ENCODE peak calls at places on chromosomes 4 and X, in eight cellular contexts. One of them, this sample, is unnamed.

GRCh38 chrX:147550217-147550616 is 361.5 kb upstream of the FMR1 start:
- DNase-seq in endothelial cell of umbilical vein: no peak
- DNase-seq in HCT116: no peak
- DNase-seq in H9: peak
- DNase-seq in IMR-90: no peak
- DNase-seq in fibroblast of lung: no peak
- DNase-seq in Karpas-422: peak
- DNase-seq in PC-3: peak
- DNase-seq in this sample: peak

GRCh38 chr4:113122066-113122465 is 72.6 kb downstream of the ANK2 start:
- DNase-seq in endothelial cell of umbilical vein: no peak
- DNase-seq in HCT116: no peak
- DNase-seq in H9: no peak
- DNase-seq in IMR-90: no peak
- DNase-seq in fibroblast of lung: no peak
- DNase-seq in Karpas-422: no peak
- DNase-seq in PC-3: no peak
- DNase-seq in this sample: no peak

GRCh38 chrX:133645251-133645650 is 230.0 kb upstream of the GPC4 start:
- DNase-seq in endothelial cell of umbilical vein: no peak
- DNase-seq in HCT116: no peak
- DNase-seq in H9: no peak
- DNase-seq in IMR-90: peak
- DNase-seq in fibroblast of lung: peak
- DNase-seq in Karpas-422: no peak
- DNase-seq in PC-3: no peak
- DNase-seq in this sample: no peak

GRCh38 chr4:20078644-20079043 is 173.1 kb upstream of the SLIT2 start:
- DNase-seq in endothelial cell of umbilical vein: no peak
- DNase-seq in HCT116: no peak
- DNase-seq in H9: no peak
- DNase-seq in IMR-90: no peak
- DNase-seq in fibroblast of lung: no peak
- DNase-seq in Karpas-422: no peak
- DNase-seq in PC-3: no peak
- DNase-seq in this sample: no peak

GRCh38 chr4:158811704-158812103 is 42.9 kb downstream of the FNIP2 start:
- DNase-seq in endothelial cell of umbilical vein: no peak
- DNase-seq in HCT116: no peak
- DNase-seq in H9: no peak
- DNase-seq in IMR-90: no peak
- DNase-seq in fibroblast of lung: no peak
- DNase-seq in Karpas-422: peak
- DNase-seq in PC-3: peak
- DNase-seq in this sample: peak

GRCh38 chr4:13700196-13701140 is 72.9 kb upstream of the BOD1L1 start:
- DNase-seq in endothelial cell of umbilical vein: no peak
- DNase-seq in HCT116: no peak
- DNase-seq in H9: no peak
- DNase-seq in IMR-90: peak
- DNase-seq in fibroblast of lung: peak
- DNase-seq in Karpas-422: no peak
- DNase-seq in PC-3: peak
- DNase-seq in this sample: no peak

GRCh38 chr4:78033859-78034258 is 23.3 kb upstream of the FRAS1 start:
- DNase-seq in endothelial cell of umbilical vein: no peak
- DNase-seq in HCT116: no peak
- DNase-seq in H9: no peak
- DNase-seq in IMR-90: no peak
- DNase-seq in fibroblast of lung: peak
- DNase-seq in Karpas-422: no peak
- DNase-seq in PC-3: no peak
- DNase-seq in this sample: no peak

GRCh38 chr4:96228463-96228862 is 388.6 kb downstream of the PDHA2 start:
- DNase-seq in endothelial cell of umbilical vein: no peak
- DNase-seq in HCT116: no peak
- DNase-seq in H9: no peak
- DNase-seq in IMR-90: no peak
- DNase-seq in fibroblast of lung: no peak
- DNase-seq in Karpas-422: no peak
- DNase-seq in PC-3: no peak
- DNase-seq in this sample: no peak

GRCh38 chr4:55409468-55410171 is 13.9 kb downstream of the TMEM165 start:
- DNase-seq in endothelial cell of umbilical vein: no peak
- DNase-seq in HCT116: no peak
- DNase-seq in H9: peak
- DNase-seq in IMR-90: peak
- DNase-seq in fibroblast of lung: no peak
- DNase-seq in Karpas-422: peak
- DNase-seq in PC-3: no peak
- DNase-seq in this sample: no peak

GRCh38 chrX:19602866-19603620 is 87.7 kb upstream of the MAP3K15 start:
- DNase-seq in endothelial cell of umbilical vein: no peak
- DNase-seq in HCT116: peak
- DNase-seq in H9: no peak
- DNase-seq in IMR-90: peak
- DNase-seq in fibroblast of lung: peak
- DNase-seq in Karpas-422: no peak
- DNase-seq in PC-3: peak
- DNase-seq in this sample: no peak

GRCh38 chrX:41982966-41983365 is 59.6 kb upstream of the CASK start:
- DNase-seq in endothelial cell of umbilical vein: no peak
- DNase-seq in HCT116: no peak
- DNase-seq in H9: no peak
- DNase-seq in IMR-90: no peak
- DNase-seq in fibroblast of lung: no peak
- DNase-seq in Karpas-422: no peak
- DNase-seq in PC-3: no peak
- DNase-seq in this sample: no peak

GRCh38 chr4:76716020-76716419 is 181.9 kb downstream of the SOWAHB start:
- DNase-seq in endothelial cell of umbilical vein: no peak
- DNase-seq in HCT116: no peak
- DNase-seq in H9: no peak
- DNase-seq in IMR-90: no peak
- DNase-seq in fibroblast of lung: no peak
- DNase-seq in Karpas-422: no peak
- DNase-seq in PC-3: no peak
- DNase-seq in this sample: no peak

GRCh38 chr4:146916479-146917076 is 29.1 kb downstream of the TTC29 start:
- DNase-seq in endothelial cell of umbilical vein: peak
- DNase-seq in HCT116: peak
- DNase-seq in H9: no peak
- DNase-seq in IMR-90: peak
- DNase-seq in fibroblast of lung: peak
- DNase-seq in Karpas-422: peak
- DNase-seq in PC-3: peak
- DNase-seq in this sample: no peak

GRCh38 chr4:85166318-85166717 is 199.8 kb upstream of the WDFY3 start:
- DNase-seq in endothelial cell of umbilical vein: no peak
- DNase-seq in HCT116: no peak
- DNase-seq in H9: no peak
- DNase-seq in IMR-90: no peak
- DNase-seq in fibroblast of lung: no peak
- DNase-seq in Karpas-422: no peak
- DNase-seq in PC-3: peak
- DNase-seq in this sample: no peak

GRCh38 chr4:78059524-78059889 is 2.4 kb downstream of the FRAS1 start:
- DNase-seq in endothelial cell of umbilical vein: peak
- DNase-seq in HCT116: peak
- DNase-seq in H9: peak
- DNase-seq in IMR-90: peak
- DNase-seq in fibroblast of lung: peak
- DNase-seq in Karpas-422: no peak
- DNase-seq in PC-3: peak
- DNase-seq in this sample: peak

GRCh38 chrX:124280294-124280902 is 52.1 kb upstream of the TEX13D start:
- DNase-seq in endothelial cell of umbilical vein: no peak
- DNase-seq in HCT116: no peak
- DNase-seq in H9: no peak
- DNase-seq in IMR-90: no peak
- DNase-seq in fibroblast of lung: peak
- DNase-seq in Karpas-422: no peak
- DNase-seq in PC-3: no peak
- DNase-seq in this sample: no peak

GRCh38 chrX:65681810-65682209 is 14.4 kb downstream of the MSN start:
- DNase-seq in endothelial cell of umbilical vein: no peak
- DNase-seq in HCT116: no peak
- DNase-seq in H9: no peak
- DNase-seq in IMR-90: no peak
- DNase-seq in fibroblast of lung: no peak
- DNase-seq in Karpas-422: no peak
- DNase-seq in PC-3: no peak
- DNase-seq in this sample: no peak

GRCh38 chr4:185809517-185810071 is 2.4 kb downstream of the SORBS2 start:
- DNase-seq in endothelial cell of umbilical vein: no peak
- DNase-seq in HCT116: no peak
- DNase-seq in H9: no peak
- DNase-seq in IMR-90: no peak
- DNase-seq in fibroblast of lung: no peak
- DNase-seq in Karpas-422: no peak
- DNase-seq in PC-3: no peak
- DNase-seq in this sample: no peak

GRCh38 chr4:4446434-4446833 is 59.5 kb downstream of the NSG1 start:
- DNase-seq in endothelial cell of umbilical vein: no peak
- DNase-seq in HCT116: no peak
- DNase-seq in H9: no peak
- DNase-seq in IMR-90: peak
- DNase-seq in fibroblast of lung: peak
- DNase-seq in Karpas-422: no peak
- DNase-seq in PC-3: no peak
- DNase-seq in this sample: no peak

GRCh38 chr4:101970555-101970954 is 180.0 kb downstream of the BANK1 start:
- DNase-seq in endothelial cell of umbilical vein: no peak
- DNase-seq in HCT116: no peak
- DNase-seq in H9: no peak
- DNase-seq in IMR-90: no peak
- DNase-seq in fibroblast of lung: no peak
- DNase-seq in Karpas-422: no peak
- DNase-seq in PC-3: no peak
- DNase-seq in this sample: no peak

GRCh38 chr4:184408021-184408710 is 66.2 kb downstream of the IRF2 start:
- DNase-seq in endothelial cell of umbilical vein: peak
- DNase-seq in HCT116: no peak
- DNase-seq in H9: no peak
- DNase-seq in IMR-90: peak
- DNase-seq in fibroblast of lung: peak
- DNase-seq in Karpas-422: no peak
- DNase-seq in PC-3: peak
- DNase-seq in this sample: no peak

GRCh38 chrX:55451990-55452824 is at the start of gene MAGEH1:
- DNase-seq in endothelial cell of umbilical vein: peak
- DNase-seq in HCT116: no peak
- DNase-seq in H9: peak
- DNase-seq in IMR-90: peak
- DNase-seq in fibroblast of lung: peak
- DNase-seq in Karpas-422: peak
- DNase-seq in PC-3: peak
- DNase-seq in this sample: peak

GRCh38 chr4:72376901-72377300 is 192.1 kb downstream of the ADAMTS3 start:
- DNase-seq in endothelial cell of umbilical vein: no peak
- DNase-seq in HCT116: no peak
- DNase-seq in H9: no peak
- DNase-seq in IMR-90: no peak
- DNase-seq in fibroblast of lung: no peak
- DNase-seq in Karpas-422: no peak
- DNase-seq in PC-3: no peak
- DNase-seq in this sample: no peak
- H3K9ac ChIP-seq in endothelial cell of umbilical vein: no peak
- H3K9ac ChIP-seq in HCT116: no peak
- H3K9ac ChIP-seq in H9: no peak
- H3K9ac ChIP-seq in IMR-90: no peak
- H3K9ac ChIP-seq in fibroblast of lung: no peak
- H3K9ac ChIP-seq in Karpas-422: no peak
- H3K9ac ChIP-seq in PC-3: no peak
- H3K9ac ChIP-seq in this sample: no peak

DNA sequence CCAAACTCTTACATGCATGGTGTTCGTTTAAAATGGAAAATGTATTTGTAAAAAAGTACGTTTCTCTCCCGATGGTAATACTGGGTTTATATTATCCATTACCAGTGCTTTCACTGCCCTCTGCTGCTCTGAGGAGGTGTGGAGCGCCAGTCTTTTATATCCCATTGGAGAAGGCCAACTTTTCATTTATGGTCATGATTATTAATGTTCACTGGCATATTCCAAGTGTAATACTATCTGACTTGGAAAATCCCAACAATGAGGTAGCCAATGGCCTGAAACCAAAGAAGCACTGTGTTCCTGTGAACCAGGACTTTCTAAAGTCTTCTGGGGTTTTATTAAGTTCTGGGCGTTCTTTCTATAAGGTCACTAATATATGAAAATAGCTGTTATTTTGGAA is 80.7 kb downstream of the SYNPO2 start:
- DNase-seq in endothelial cell of umbilical vein: peak
- DNase-seq in HCT116: peak
- DNase-seq in H9: no peak
- DNase-seq in IMR-90: peak
- DNase-seq in fibroblast of lung: peak
- DNase-seq in Karpas-422: peak
- DNase-seq in PC-3: peak
- DNase-seq in this sample: no peak
- H3K27ac ChIP-seq in endothelial cell of umbilical vein: no peak
- H3K27ac ChIP-seq in HCT116: no peak
- H3K27ac ChIP-seq in H9: no peak
- H3K27ac ChIP-seq in IMR-90: no peak
- H3K27ac ChIP-seq in fibroblast of lung: no peak
- H3K27ac ChIP-seq in Karpas-422: no peak
- H3K27ac ChIP-seq in PC-3: no peak
- H3K27ac ChIP-seq in this sample: no peak

GRCh38 chr4:2837110-2837903 is 6.3 kb upstream of the ADD1 start:
- DNase-seq in endothelial cell of umbilical vein: no peak
- DNase-seq in HCT116: no peak
- DNase-seq in H9: peak
- DNase-seq in IMR-90: no peak
- DNase-seq in fibroblast of lung: no peak
- DNase-seq in Karpas-422: no peak
- DNase-seq in PC-3: no peak
- DNase-seq in this sample: no peak
- H3K9ac ChIP-seq in endothelial cell of umbilical vein: peak
- H3K9ac ChIP-seq in HCT116: no peak
- H3K9ac ChIP-seq in H9: no peak
- H3K9ac ChIP-seq in IMR-90: no peak
- H3K9ac ChIP-seq in fibroblast of lung: no peak
- H3K9ac ChIP-seq in Karpas-422: peak
- H3K9ac ChIP-seq in PC-3: no peak
- H3K9ac ChIP-seq in this sample: peak

GRCh38 chr4:105192474-105192873 is 45.8 kb downstream of the TET2 start:
- DNase-seq in endothelial cell of umbilical vein: no peak
- DNase-seq in HCT116: no peak
- DNase-seq in H9: no peak
- DNase-seq in IMR-90: no peak
- DNase-seq in fibroblast of lung: no peak
- DNase-seq in Karpas-422: no peak
- DNase-seq in PC-3: peak
- DNase-seq in this sample: no peak
- H3K27ac ChIP-seq in endothelial cell of umbilical vein: no peak
- H3K27ac ChIP-seq in HCT116: no peak
- H3K27ac ChIP-seq in H9: no peak
- H3K27ac ChIP-seq in IMR-90: no peak
- H3K27ac ChIP-seq in fibroblast of lung: no peak
- H3K27ac ChIP-seq in Karpas-422: no peak
- H3K27ac ChIP-seq in PC-3: no peak
- H3K27ac ChIP-seq in this sample: peak

GRCh38 chr4:52991452-52991851 is 129.3 kb downstream of the RASL11B start:
- DNase-seq in endothelial cell of umbilical vein: no peak
- DNase-seq in HCT116: no peak
- DNase-seq in H9: no peak
- DNase-seq in IMR-90: no peak
- DNase-seq in fibroblast of lung: no peak
- DNase-seq in Karpas-422: peak
- DNase-seq in PC-3: no peak
- DNase-seq in this sample: no peak
- H3K9ac ChIP-seq in endothelial cell of umbilical vein: no peak
- H3K9ac ChIP-seq in HCT116: no peak
- H3K9ac ChIP-seq in H9: no peak
- H3K9ac ChIP-seq in IMR-90: no peak
- H3K9ac ChIP-seq in fibroblast of lung: no peak
- H3K9ac ChIP-seq in Karpas-422: no peak
- H3K9ac ChIP-seq in PC-3: no peak
- H3K9ac ChIP-seq in this sample: no peak